ENCODE peak calls at places on chromosomes 7 and 10, in four cellular contexts. B is mucosa of descending colon; J is neural progenitor cell; H is CD8-positive, alpha-beta memory T cell. M is an unnamed sample.

GRCh38 chr7:17239683-17240521 is 58.5 kb upstream of the AHR start:
- DNase-seq in B (no peak), J (no peak), H (no peak), M (no peak)

GRCh38 chr7:46147871-46148270 is 226.8 kb upstream of the IGFBP3 start:
- DNase-seq in B (no peak), J (no peak), H (no peak), M (no peak)

GRCh38 chr7:149587331-149587645 is 89.7 kb upstream of the ZNF746 start:
- DNase-seq in B (no peak), J (no peak), H (no peak), M (no peak)

GRCh38 chr10:49280001-49280408 is 19.0 kb upstream of the C10orf71 start:
- DNase-seq in B (no peak), J (no peak), H (no peak), M (no peak)

GRCh38 chr7:1454471-1455065 is 4.7 kb downstream of the MICALL2 start:
- DNase-seq in B (no peak), J (no peak), H (no peak), M (peak)

GRCh38 chr7:132066776-132067175 is 509.5 kb downstream of the PLXNA4 start:
- DNase-seq in B (no peak), J (no peak), H (no peak), M (no peak)

GRCh38 chr7:126689037-126689436 is 563.7 kb downstream of the GRM8 start:
- DNase-seq in B (no peak), J (peak), H (no peak), M (no peak)

GRCh38 chr10:63084690-63085377 is 48.3 kb upstream of the NRBF2 start:
- DNase-seq in B (no peak), J (no peak), H (no peak), M (no peak)

GRCh38 chr7:133044722-133045473 is 37.0 kb downstream of the CHCHD3 start:
- DNase-seq in B (no peak), J (peak), H (no peak), M (no peak)

GRCh38 chr10:61870521-61870895 is 31.0 kb upstream of the ARID5B start:
- DNase-seq in B (no peak), J (peak), H (no peak), M (no peak)

GRCh38 chr10:77165445-77166316 is 471.9 kb downstream of the KCNMA1 start:
- DNase-seq in B (no peak), J (peak), H (no peak), M (peak)

GRCh38 chr10:9081988-9082387 is 1027.5 kb downstream of the GATA3 start:
- DNase-seq in B (no peak), J (no peak), H (no peak), M (no peak)

GRCh38 chr10:118498623-118499022 is 96.8 kb downstream of the PRLHR start:
- DNase-seq in B (no peak), J (no peak), H (no peak), M (no peak)

GRCh38 chr10:35909291-35909690 is 267.2 kb upstream of the FZD8 start:
- DNase-seq in B (no peak), J (peak), H (no peak), M (no peak)

GRCh38 chr10:60281792-60282353 is 107.8 kb downstream of the ANK3 start:
- DNase-seq in B (no peak), J (no peak), H (no peak), M (no peak)

GRCh38 chr7:158676171-158676840 is 28.3 kb downstream of the NCAPG2 start:
- DNase-seq in B (no peak), J (no peak), H (no peak), M (no peak)

GRCh38 chr10:58963723-58964124 is 212.7 kb upstream of the PHYHIPL start:
- DNase-seq in B (no peak), J (peak), H (no peak), M (peak)

GRCh38 chr7:3991771-3992231 is 690.3 kb upstream of the FOXK1 start:
- DNase-seq in B (no peak), J (no peak), H (no peak), M (no peak)

M was measured in body of pancreas.